ENCODE peak calls at places on chromosomes 6 and 20, in five cellular contexts. R is heart left ventricle, P is K562, S is psoas muscle, G is gastrocnemius medialis. V is an unnamed sample.

GRCh38 chr6:68834561-68834960 is 199.5 kb downstream of the ADGRB3 start:
- DNase-seq in P (no peak), R (no peak), S (no peak), G (no peak), V (no peak)

GRCh38 chr6:90302320-90302719 is 5.7 kb upstream of the BACH2 start:
- DNase-seq in S (no peak), G (no peak), R (no peak), P (no peak), V (no peak)

GRCh38 chr6:170130201-170130621 is 160.7 kb downstream of the DLL1 start:
- DNase-seq in P (no peak), R (no peak), S (peak), G (peak), V (no peak)

GRCh38 chr6:134455319-134455718 is 137.4 kb upstream of the SGK1 start:
- DNase-seq in S (no peak), G (no peak), P (no peak), R (no peak), V (no peak)

GRCh38 chr6:90948540-90948939 is 361.7 kb upstream of the MAP3K7 start:
- DNase-seq in S (no peak), P (no peak), G (no peak), R (no peak), V (no peak)

GRCh38 chr6:17957488-17957887 is 29.9 kb downstream of the KIF13A start:
- DNase-seq in S (no peak), P (no peak), G (no peak), R (no peak), V (no peak)

GRCh38 chr6:7145269-7146078 is 37.7 kb downstream of the RREB1 start:
- DNase-seq in S (no peak), G (no peak), R (no peak), P (no peak), V (no peak)

GRCh38 chr6:151014404-151015150 is 149.1 kb downstream of the MTHFD1L start:
- DNase-seq in G (peak), S (peak), P (peak), R (peak), V (no peak)

GRCh38 chr20:63982937-63983336 is 2.0 kb downstream of the PRPF6 start:
- DNase-seq in G (no peak), P (no peak), R (no peak), S (no peak), V (no peak)

GRCh38 chr20:8073024-8073832 is 53.7 kb upstream of the TMX4 start:
- DNase-seq in R (no peak), P (no peak), S (no peak), G (no peak), V (peak)

GRCh38 chr20:50333856-50334255 is 143.2 kb downstream of the CEBPB start:
- DNase-seq in P (no peak), S (no peak), R (no peak), G (no peak), V (peak)

GRCh38 chr6:11496152-11497060 is 41.1 kb upstream of the TMEM170B start:
- DNase-seq in R (peak), P (peak), S (no peak), G (peak), V (no peak)

GRCh38 chr6:110415297-110415916 is at the start of gene DDO:
- DNase-seq in R (peak), P (peak), S (peak), G (peak), V (peak)

GRCh38 chr20:38164069-38164468 is 1.0 kb downstream of the TGM2 start:
- DNase-seq in S (no peak), R (no peak), P (no peak), G (no peak), V (no peak)

GRCh38 chr20:48933017-48933766 is 11.7 kb downstream of the ARFGEF2 start:
- DNase-seq in S (no peak), P (no peak), R (no peak), G (no peak), V (no peak)

GRCh38 chr6:116666869-116667268 is 1.7 kb downstream of the ZUP1 start:
- DNase-seq in P (no peak), R (no peak), S (no peak), G (no peak), V (no peak)

GRCh38 chr20:43959079-43959919 is 44.6 kb downstream of the TOX2 start:
- DNase-seq in S (no peak), P (no peak), G (no peak), R (no peak), V (no peak)

GRCh38 chr6:168057836-168058235 is 21.2 kb downstream of the FRMD1 start:
- DNase-seq in G (no peak), P (no peak), R (no peak), S (no peak), V (no peak)

GRCh38 chr6:168061269-168062210 is 17.5 kb downstream of the FRMD1 start:
- DNase-seq in G (no peak), S (no peak), R (no peak), P (no peak), V (no peak)

GRCh38 chr6:168056892-168057527 is 22.0 kb downstream of the FRMD1 start:
- DNase-seq in G (no peak), P (no peak), R (no peak), S (no peak), V (no peak)

GRCh38 chr6:168060521-168060931 is 18.5 kb downstream of the FRMD1 start:
- DNase-seq in G (peak), P (peak), S (peak), R (peak), V (peak)

GRCh38 chr6:168058691-168059551 is 20.1 kb downstream of the FRMD1 start:
- DNase-seq in G (no peak), P (peak), S (no peak), R (no peak), V (no peak)
- TF ChIP-seq CTCF in G (no peak), P (no peak), S (no peak), R (no peak), V (no peak)

GRCh38 chr6:111472933-111473435 is 10.0 kb downstream of the REV3L start:
- DNase-seq in G (no peak), R (no peak), S (no peak), P (no peak), V (no peak)
- H3K4me3 ChIP-seq in G (no peak), R (no peak), S (no peak), P (no peak), V (no peak)

GRCh38 chr20:17889226-17889625 is 79.4 kb downstream of the SNX5 start:
- DNase-seq in S (no peak), G (no peak), R (no peak), P (no peak), V (no peak)
- TF ChIP-seq CTCF in S (no peak), G (no peak), R (no peak), P (no peak), V (peak)

GRCh38 chr6:138528986-138529385 is 29.7 kb upstream of the NHSL1 start:
- DNase-seq in G (no peak), R (no peak), S (no peak), P (no peak), V (no peak)

GRCh38 chr6:138525355-138525754 is 26.1 kb upstream of the NHSL1 start:
- DNase-seq in S (no peak), P (no peak), R (no peak), G (no peak), V (no peak)

GRCh38 chr6:138528137-138528536 is 28.8 kb upstream of the NHSL1 start:
- DNase-seq in S (no peak), G (no peak), R (no peak), P (no peak), V (no peak)

GRCh38 chr6:138527376-138528092 is 28.2 kb upstream of the NHSL1 start:
- DNase-seq in P (no peak), R (no peak), G (no peak), S (no peak), V (peak)

DNA sequence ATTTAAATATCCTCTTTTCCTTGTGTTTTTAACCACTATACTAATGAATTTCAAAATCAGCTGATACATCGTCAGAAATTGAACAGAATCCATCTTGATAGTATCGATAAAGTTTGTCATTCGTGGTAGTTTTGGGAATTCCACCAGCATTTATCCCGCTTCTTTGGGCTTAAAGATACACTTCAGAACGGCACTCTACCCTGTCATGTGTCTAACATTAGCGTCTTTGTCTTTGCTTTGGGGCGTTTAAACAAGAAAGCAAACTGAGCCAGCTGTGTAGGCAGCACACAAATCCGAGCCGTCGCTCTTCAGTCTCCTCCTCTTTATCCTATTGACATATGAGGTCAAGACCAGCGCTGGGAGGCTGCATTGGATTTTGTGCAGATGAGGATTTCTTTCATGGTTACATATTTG is 27.5 kb upstream of the NHSL1 start:
- DNase-seq in S (no peak), P (no peak), R (no peak), G (no peak), V (no peak)
- H3K4me3 ChIP-seq in S (no peak), P (no peak), R (no peak), G (no peak), V (peak)

V was measured in retinal pigment epithelial cell.